ENCODE peak calls at places on chromosome 4, in eight cellular contexts. W is heart left ventricle; Z is BJ; X is ovary; L is testis; Y is spleen; K is CD8-positive, alpha-beta memory T cell; V is naive thymus-derived CD4-positive, alpha-beta T cell. I is an unnamed sample.

GRCh38 chr4:64539234-64539849 is 130.1 kb upstream of the TECRL start:
- DNase-seq in Y (no peak), K (no peak), L (peak; percentile 68), V (no peak), X (peak; percentile 33), Z (no peak), W (peak; percentile 34), I (no peak)

GRCh38 chr4:174248407-174248806 is 35.1 kb downstream of the FBXO8 start:
- DNase-seq in K (no peak), W (no peak), Y (no peak), X (no peak), Z (no peak), V (no peak), L (no peak), I (no peak)

GRCh38 chr4:144967161-144967560 is 130.8 kb downstream of the ANAPC10 start:
- DNase-seq in W (no peak), K (no peak), Y (no peak), Z (no peak), V (no peak), L (no peak), X (no peak), I (no peak)

GRCh38 chr4:55554453-55555030 is 7.8 kb upstream of the CLOCK start:
- DNase-seq in Y (no peak), L (no peak), W (no peak), X (no peak), V (peak; percentile 46), Z (no peak), K (no peak), I (no peak)

GRCh38 chr4:158315706-158316105 is 105.4 kb downstream of the TMEM144 start:
- DNase-seq in X (no peak), Z (peak; percentile 73), V (no peak), Y (no peak), K (no peak), W (no peak), L (no peak), I (no peak)

GRCh38 chr4:44736900-44737299 is 10.5 kb upstream of the GNPDA2 start:
- DNase-seq in V (no peak), L (no peak), K (no peak), W (no peak), Y (no peak), X (no peak), Z (no peak), I (no peak)

GRCh38 chr4:10737335-10737734 is 52.8 kb upstream of the CLNK start:
- DNase-seq in X (no peak), V (no peak), K (no peak), L (no peak), W (no peak), Y (no peak), Z (no peak), I (no peak)

GRCh38 chr4:153318696-153319320 is 25.7 kb upstream of the MND1 start:
- DNase-seq in Z (peak; percentile 4), Y (no peak), X (no peak), L (peak; percentile 50), V (peak; percentile 45), W (no peak), K (peak; percentile 9), I (no peak)

GRCh38 chr4:183244506-183244905 is 75.6 kb downstream of the CLDN22 start:
- DNase-seq in X (no peak), K (no peak), Z (no peak), L (no peak), W (no peak), Y (no peak), V (no peak), I (no peak)

GRCh38 chr4:148214529-148215166 is 227.6 kb downstream of the NR3C2 start:
- DNase-seq in Y (no peak), X (peak; percentile 30), K (no peak), Z (no peak), L (no peak), W (peak; percentile 29), V (no peak), I (no peak)

GRCh38 chr4:6610856-6611430 is 29.5 kb upstream of the MRFAP1 start:
- DNase-seq in K (no peak), Z (no peak), Y (no peak), W (no peak), X (no peak), V (no peak), L (no peak), I (no peak)

GRCh38 chr4:6614701-6615230 is 25.7 kb upstream of the MRFAP1 start:
- DNase-seq in Z (no peak), Y (peak; percentile 42), L (no peak), V (no peak), K (no peak), W (no peak), X (no peak), I (no peak)

GRCh38 chr4:6616087-6616995 is 24.1 kb upstream of the MRFAP1 start:
- DNase-seq in X (no peak), V (no peak), K (no peak), L (no peak), Z (no peak), Y (peak; percentile 47), W (no peak), I (no peak)

GRCh38 chr4:6612961-6613675 is 27.4 kb upstream of the MRFAP1 start:
- DNase-seq in W (no peak), Y (no peak), V (no peak), K (no peak), L (no peak), X (no peak), Z (no peak), I (no peak)

DNA sequence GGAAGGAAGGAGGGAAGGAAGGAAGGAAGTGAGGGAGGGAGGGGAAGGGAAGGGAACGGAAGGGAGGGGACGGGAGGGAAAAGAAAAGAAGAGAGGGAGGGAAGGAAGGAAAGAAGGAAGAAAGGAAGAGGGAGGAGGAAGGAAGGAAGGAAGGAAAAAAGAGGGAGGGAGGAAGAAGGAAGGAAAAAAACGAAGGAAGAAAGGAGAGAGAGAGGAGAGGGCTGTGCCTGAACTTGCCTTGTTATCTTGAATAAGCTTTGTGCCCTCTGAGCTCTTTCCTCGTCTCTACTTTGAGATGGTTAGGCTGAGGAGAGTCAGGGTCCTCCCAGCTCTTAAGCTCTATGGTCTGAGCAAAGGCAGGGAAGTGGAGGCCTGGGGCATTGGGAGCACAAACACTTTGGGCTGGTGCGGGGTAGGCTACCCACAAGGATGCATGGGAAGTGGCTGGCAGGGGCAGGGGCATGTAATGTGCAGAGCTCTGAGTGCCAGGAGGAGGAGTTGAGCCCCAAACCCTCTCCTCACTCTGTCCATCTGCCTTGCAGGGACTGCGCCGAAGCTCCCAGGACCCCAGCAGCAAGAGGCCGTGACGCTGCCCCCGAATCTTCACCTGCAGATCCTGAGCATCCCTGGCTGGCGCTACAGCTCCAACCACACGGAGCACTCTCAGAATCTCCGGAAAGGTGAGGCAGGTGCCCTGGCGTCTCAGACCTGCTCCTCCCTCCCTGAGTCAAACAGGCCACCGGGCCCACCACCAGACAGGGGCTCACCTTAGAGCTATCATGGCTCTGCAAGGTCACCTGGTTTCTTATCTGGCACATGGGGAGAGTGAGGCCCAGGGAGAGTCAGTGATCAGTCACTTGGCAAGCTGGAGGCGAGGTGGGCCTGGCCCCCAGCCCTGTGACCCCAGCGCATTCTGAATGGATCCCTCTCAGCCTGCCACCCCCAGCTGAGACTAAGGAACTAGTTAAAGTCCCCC is 26.5 kb upstream of the MRFAP1 start:
- DNase-seq in V (no peak), L (no peak), X (no peak), Y (peak; percentile 66), Z (no peak), W (no peak), K (no peak), I (no peak)
- H3K27me3 ChIP-seq in V (no peaks in the 10 kb centered on the region), L (no peaks in the 10 kb centered on the region), X (no peaks in the 10 kb centered on the region), Y (no peaks in the 10 kb centered on the region), Z (no peaks in the 10 kb centered on the region), W (no peaks in the 10 kb centered on the region), K (no peaks in the 10 kb centered on the region), I (no peaks in the 10 kb centered on the region)

GRCh38 chr4:1793496-1793840 is 375 bp downstream of the FGFR3 start:
- DNase-seq in Y (no peak), V (no peak), L (no peak), Z (no peak), W (peak; percentile 59), X (peak; percentile 41), K (no peak), I (no peak)
- H3K27me3 ChIP-seq in Y (peaks cover 46% of the 10 kb centered on the region), V (peaks cover 12% of the 10 kb centered on the region), L (no peaks in the 10 kb centered on the region), Z (peaks cover 17% of the 10 kb centered on the region), W (peaks cover 31% of the 10 kb centered on the region), X (peaks cover 14% of the 10 kb centered on the region), K (peaks cover 18% of the 10 kb centered on the region), I (peaks cover 45% of the 10 kb centered on the region)

DNA sequence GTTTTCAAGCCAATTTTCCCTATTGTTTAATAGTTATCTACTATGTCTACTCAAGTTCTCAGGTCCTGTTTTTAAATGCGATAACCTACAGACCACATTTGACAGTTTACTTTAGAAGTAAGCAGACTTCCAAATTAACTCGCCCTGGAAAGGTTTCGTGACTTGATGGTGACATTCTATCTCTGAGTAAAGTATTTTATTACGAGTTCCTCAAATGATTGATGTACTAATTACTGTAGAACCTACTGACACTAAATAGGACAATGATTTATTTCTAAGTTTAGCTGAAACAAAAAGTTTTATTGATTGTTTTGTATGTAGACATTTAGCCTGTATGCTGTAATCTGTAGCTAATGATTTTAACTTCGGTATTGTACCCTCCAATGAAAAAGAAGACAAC is 1.9 kb upstream of the PPBP start:
- DNase-seq in Z (no peak), V (no peak), L (no peak), X (no peak), K (no peak), W (no peak), Y (no peak), I (no peak)
- H3K27me3 ChIP-seq in Z (no peaks in the 10 kb centered on the region), V (no peaks in the 10 kb centered on the region), L (no peaks in the 10 kb centered on the region), X (no peaks in the 10 kb centered on the region), K (no peaks in the 10 kb centered on the region), W (no peaks in the 10 kb centered on the region), Y (no peaks in the 10 kb centered on the region), I (no peaks in the 10 kb centered on the region)

DNA sequence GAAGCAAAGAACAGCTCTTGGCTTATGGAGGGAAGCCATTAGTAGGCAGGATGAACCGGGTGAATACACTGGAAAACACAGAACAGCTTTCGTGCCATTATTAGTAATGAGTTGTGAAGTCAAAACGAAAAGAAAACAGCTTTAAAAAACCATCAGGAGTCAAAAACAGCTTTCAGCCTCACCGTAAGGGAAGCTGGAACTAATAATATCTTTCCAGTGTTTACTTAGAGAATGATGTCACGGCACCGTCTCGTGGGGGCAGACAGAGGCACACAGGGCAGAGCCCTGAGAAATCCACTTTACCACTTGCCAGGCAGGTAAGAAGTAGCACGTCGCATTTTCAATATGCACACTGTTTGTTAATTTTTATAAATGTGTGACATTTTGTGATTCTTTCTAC is 37.9 kb upstream of the HMX1 start:
- DNase-seq in V (no peak), K (no peak), Z (no peak), W (no peak), Y (no peak), X (no peak), L (no peak), I (no peak)
- H3K27me3 ChIP-seq in V (no peaks in the 10 kb centered on the region), K (no peaks in the 10 kb centered on the region), Z (no peaks in the 10 kb centered on the region), W (no peaks in the 10 kb centered on the region), Y (no peaks in the 10 kb centered on the region), X (no peaks in the 10 kb centered on the region), L (no peaks in the 10 kb centered on the region), I (peaks cover 20% of the 10 kb centered on the region)

GRCh38 chr4:105900541-105900940 is 5.3 kb downstream of the NPNT start:
- DNase-seq in X (no peak), Y (no peak), L (no peak), V (no peak), K (no peak), W (no peak), Z (no peak), I (no peak)
- H3K27me3 ChIP-seq in X (no peaks in the 10 kb centered on the region), Y (peaks cover 11% of the 10 kb centered on the region), L (no peaks in the 10 kb centered on the region), V (no peaks in the 10 kb centered on the region), K (no peaks in the 10 kb centered on the region), W (peaks cover 3% of the 10 kb centered on the region), Z (peaks cover 23% of the 10 kb centered on the region), I (peaks cover 11% of the 10 kb centered on the region)